ENCODE peak calls at places on chromosomes 11 and 22, in eight cellular contexts. J, C, K, I, Y, X, E and S are unnamed samples.

GRCh38 chr22:20922141-20922751 is 5.0 kb downstream of the CRKL start:
- DNase-seq in J (no peak), C (no peak), K (no peak), I (no peak), Y (no peak), X (peak), E (no peak), S (no peak)

GRCh38 chr11:38648597-38648996 is 2050.6 kb upstream of the RAG2 start:
- DNase-seq in J (peak), C (no peak), K (no peak), I (no peak), Y (no peak), X (no peak), E (no peak), S (no peak)

GRCh38 chr11:125313271-125314222 is 149.0 kb downstream of the PKNOX2 start:
- DNase-seq in J (peak), C (no peak), K (no peak), I (no peak), Y (no peak), X (peak), E (no peak), S (no peak)

GRCh38 chr22:48277868-48278581 is 1515.6 kb downstream of the TBC1D22A start:
- DNase-seq in J (no peak), C (no peak), K (peak), I (no peak), Y (no peak), X (no peak), E (no peak), S (no peak)

GRCh38 chr11:69114811-69115523 is 40.8 kb upstream of the SMIM38 start:
- DNase-seq in J (no peak), C (no peak), K (no peak), I (no peak), Y (no peak), X (no peak), E (no peak), S (no peak)

GRCh38 chr22:46810856-46811786 is 48.7 kb downstream of the TBC1D22A start:
- DNase-seq in J (no peak), C (no peak), K (peak), I (no peak), Y (no peak), X (no peak), E (no peak), S (no peak)

GRCh38 chr22:50595189-50595588 is 5.4 kb upstream of the MAPK8IP2 start:
- DNase-seq in J (no peak), C (no peak), K (no peak), I (no peak), Y (no peak), X (no peak), E (no peak), S (no peak)

GRCh38 chr11:125591659-125592304 is 870 bp upstream of the STT3A start:
- DNase-seq in J (peak), C (no peak), K (no peak), I (peak), Y (peak), X (peak), E (peak), S (no peak)

GRCh38 chr11:61695917-61696316 is 15.7 kb downstream of the DAGLA start:
- DNase-seq in J (peak), C (peak), K (peak), I (peak), Y (peak), X (peak), E (peak), S (peak)